ENCODE peak calls at places on chromosomes 13 and 19, in five cellular contexts. One of them, this sample, is unnamed.

GRCh38 chr19:43798546-43799409 is 3.5 kb downstream of the LYPD5 start:
- DNase-seq in fibroblast of lung: peak
- DNase-seq in upper lobe of left lung: peak
- DNase-seq in cardiac fibroblast: peak
- DNase-seq in omental fat pad: no peak
- DNase-seq in this sample: no peak

GRCh38 chr13:36362251-36362650 is 16.1 kb upstream of the SPART start:
- DNase-seq in fibroblast of lung: peak
- DNase-seq in upper lobe of left lung: no peak
- DNase-seq in cardiac fibroblast: peak
- DNase-seq in omental fat pad: no peak
- DNase-seq in this sample: no peak

GRCh38 chr19:10718205-10719196 is 622 bp downstream of the DNM2 start:
- DNase-seq in fibroblast of lung: peak
- DNase-seq in upper lobe of left lung: peak
- DNase-seq in cardiac fibroblast: peak
- DNase-seq in omental fat pad: no peak
- DNase-seq in this sample: peak

GRCh38 chr13:46622918-46623256 is 69.9 kb downstream of the LRCH1 start:
- DNase-seq in fibroblast of lung: peak
- DNase-seq in upper lobe of left lung: no peak
- DNase-seq in cardiac fibroblast: peak
- DNase-seq in omental fat pad: no peak
- DNase-seq in this sample: no peak

GRCh38 chr13:29165840-29166239 is 345.7 kb downstream of the MTUS2 start:
- DNase-seq in fibroblast of lung: peak
- DNase-seq in upper lobe of left lung: no peak
- DNase-seq in cardiac fibroblast: peak
- DNase-seq in omental fat pad: no peak
- DNase-seq in this sample: no peak

GRCh38 chr13:96771501-96772367 is 222.5 kb downstream of the OXGR1 start:
- DNase-seq in fibroblast of lung: no peak
- DNase-seq in upper lobe of left lung: no peak
- DNase-seq in cardiac fibroblast: no peak
- DNase-seq in omental fat pad: no peak
- DNase-seq in this sample: no peak

GRCh38 chr13:23380534-23380933 is 53.0 kb downstream of the SACS start:
- DNase-seq in fibroblast of lung: peak
- DNase-seq in upper lobe of left lung: no peak
- DNase-seq in cardiac fibroblast: peak
- DNase-seq in omental fat pad: no peak
- DNase-seq in this sample: no peak

GRCh38 chr13:26423634-26424033 is 133.8 kb upstream of the WASF3 start:
- DNase-seq in fibroblast of lung: peak
- DNase-seq in upper lobe of left lung: no peak
- DNase-seq in cardiac fibroblast: peak
- DNase-seq in omental fat pad: no peak
- DNase-seq in this sample: no peak

GRCh38 chr13:41678320-41678719 is 221.0 kb downstream of the RGCC start:
- DNase-seq in fibroblast of lung: peak
- DNase-seq in upper lobe of left lung: no peak
- DNase-seq in cardiac fibroblast: peak
- DNase-seq in omental fat pad: no peak
- DNase-seq in this sample: no peak

GRCh38 chr13:41563501-41564001 is 106.2 kb downstream of the RGCC start:
- DNase-seq in fibroblast of lung: peak
- DNase-seq in upper lobe of left lung: no peak
- DNase-seq in cardiac fibroblast: peak
- DNase-seq in omental fat pad: no peak
- DNase-seq in this sample: no peak

GRCh38 chr13:64130600-64130999 is 2715.0 kb upstream of the PCDH20 start:
- DNase-seq in fibroblast of lung: no peak
- DNase-seq in upper lobe of left lung: no peak
- DNase-seq in cardiac fibroblast: peak
- DNase-seq in omental fat pad: no peak
- DNase-seq in this sample: no peak

GRCh38 chr13:93861818-93862217 is 617.7 kb downstream of the DCT start:
- DNase-seq in fibroblast of lung: peak
- DNase-seq in upper lobe of left lung: no peak
- DNase-seq in cardiac fibroblast: peak
- DNase-seq in omental fat pad: no peak
- DNase-seq in this sample: no peak

GRCh38 chr19:29495971-29496441 is 29.8 kb upstream of the VSTM2B start:
- DNase-seq in fibroblast of lung: no peak
- DNase-seq in upper lobe of left lung: no peak
- DNase-seq in cardiac fibroblast: no peak
- DNase-seq in omental fat pad: no peak
- DNase-seq in this sample: peak

GRCh38 chr13:110734561-110734960 is 21.1 kb downstream of the ING1 start:
- DNase-seq in fibroblast of lung: no peak
- DNase-seq in upper lobe of left lung: no peak
- DNase-seq in cardiac fibroblast: no peak
- DNase-seq in omental fat pad: no peak
- DNase-seq in this sample: no peak

GRCh38 chr19:18444513-18444912 is 6.6 kb upstream of the ISYNA1 start:
- DNase-seq in fibroblast of lung: no peak
- DNase-seq in upper lobe of left lung: peak
- DNase-seq in cardiac fibroblast: no peak
- DNase-seq in omental fat pad: no peak
- DNase-seq in this sample: no peak

GRCh38 chr19:2887391-2887914 is 13.3 kb upstream of the ZNF57 start:
- DNase-seq in fibroblast of lung: peak
- DNase-seq in upper lobe of left lung: no peak
- DNase-seq in cardiac fibroblast: peak
- DNase-seq in omental fat pad: no peak
- DNase-seq in this sample: no peak

GRCh38 chr19:49432141-49433073 is 7.2 kb downstream of the GFY start:
- DNase-seq in fibroblast of lung: no peak
- DNase-seq in upper lobe of left lung: no peak
- DNase-seq in cardiac fibroblast: no peak
- DNase-seq in omental fat pad: no peak
- DNase-seq in this sample: no peak

GRCh38 chr19:49428547-49429451 is 3.6 kb downstream of the GFY start:
- DNase-seq in fibroblast of lung: no peak
- DNase-seq in upper lobe of left lung: no peak
- DNase-seq in cardiac fibroblast: no peak
- DNase-seq in omental fat pad: no peak
- DNase-seq in this sample: no peak

GRCh38 chr19:49430172-49430677 is 5.0 kb downstream of the GFY start:
- DNase-seq in fibroblast of lung: no peak
- DNase-seq in upper lobe of left lung: no peak
- DNase-seq in cardiac fibroblast: no peak
- DNase-seq in omental fat pad: no peak
- DNase-seq in this sample: no peak

GRCh38 chr19:49431330-49431749 is 6.2 kb downstream of the GFY start:
- DNase-seq in fibroblast of lung: no peak
- DNase-seq in upper lobe of left lung: no peak
- DNase-seq in cardiac fibroblast: no peak
- DNase-seq in omental fat pad: no peak
- DNase-seq in this sample: no peak

GRCh38 chr19:49430678-49431329 is 5.6 kb downstream of the GFY start:
- DNase-seq in fibroblast of lung: no peak
- DNase-seq in upper lobe of left lung: no peak
- DNase-seq in cardiac fibroblast: no peak
- DNase-seq in omental fat pad: no peak
- DNase-seq in this sample: no peak
- TF ChIP-seq CTCF in fibroblast of lung: no peak
- TF ChIP-seq CTCF in upper lobe of left lung: no peak
- TF ChIP-seq CTCF in cardiac fibroblast: peak
- TF ChIP-seq CTCF in omental fat pad: no peak
- TF ChIP-seq CTCF in this sample: no peak

DNA sequence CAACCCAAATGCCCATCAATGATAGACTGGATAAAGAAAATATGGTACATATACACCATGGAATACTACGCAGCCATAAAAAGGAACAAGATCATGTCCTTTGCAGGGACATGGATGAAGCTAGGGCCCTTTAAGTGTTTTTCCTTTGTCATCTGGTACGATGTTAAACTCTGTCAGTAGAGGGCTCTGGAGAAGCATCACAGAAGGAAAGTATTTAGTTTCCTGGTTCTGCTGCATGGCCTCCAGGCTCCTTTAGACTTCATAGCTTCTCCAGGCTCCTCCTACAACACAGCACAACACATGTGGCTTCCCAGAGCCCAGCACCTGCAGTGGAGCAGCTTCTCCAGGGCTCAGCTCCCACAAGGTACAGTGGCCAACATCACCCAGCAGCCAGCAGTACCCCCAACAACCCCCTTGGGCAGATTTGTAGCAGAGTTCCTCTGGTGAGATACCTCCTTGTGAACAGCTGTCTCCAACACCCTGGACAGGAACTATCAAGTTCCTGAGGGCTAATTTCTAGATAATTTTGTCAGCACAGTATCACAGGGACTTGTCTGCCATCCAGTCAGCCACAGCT is 63.4 kb downstream of the KCTD12 start:
- DNase-seq in fibroblast of lung: peak
- DNase-seq in upper lobe of left lung: no peak
- DNase-seq in cardiac fibroblast: peak
- DNase-seq in omental fat pad: no peak
- DNase-seq in this sample: no peak
- TF ChIP-seq CTCF in fibroblast of lung: peak
- TF ChIP-seq CTCF in upper lobe of left lung: peak
- TF ChIP-seq CTCF in cardiac fibroblast: peak
- TF ChIP-seq CTCF in omental fat pad: no peak
- TF ChIP-seq CTCF in this sample: no peak

GRCh38 chr19:40285353-40286234 is 449 bp upstream of the AKT2 start:
- DNase-seq in fibroblast of lung: peak
- DNase-seq in upper lobe of left lung: peak
- DNase-seq in cardiac fibroblast: peak
- DNase-seq in omental fat pad: peak
- DNase-seq in this sample: peak
- TF ChIP-seq CTCF in fibroblast of lung: no peak
- TF ChIP-seq CTCF in upper lobe of left lung: no peak
- TF ChIP-seq CTCF in cardiac fibroblast: no peak
- TF ChIP-seq CTCF in omental fat pad: no peak
- TF ChIP-seq CTCF in this sample: no peak

GRCh38 chr13:51449018-51449417 is 3.8 kb downstream of the INTS6 start:
- DNase-seq in fibroblast of lung: no peak
- DNase-seq in upper lobe of left lung: no peak
- DNase-seq in cardiac fibroblast: no peak
- DNase-seq in omental fat pad: no peak
- DNase-seq in this sample: no peak

GRCh38 chr13:51444922-51445321 is 7.9 kb downstream of the INTS6 start:
- DNase-seq in fibroblast of lung: peak
- DNase-seq in upper lobe of left lung: no peak
- DNase-seq in cardiac fibroblast: peak
- DNase-seq in omental fat pad: no peak
- DNase-seq in this sample: no peak
- TF ChIP-seq CTCF in fibroblast of lung: peak
- TF ChIP-seq CTCF in upper lobe of left lung: no peak
- TF ChIP-seq CTCF in cardiac fibroblast: no peak
- TF ChIP-seq CTCF in omental fat pad: no peak
- TF ChIP-seq CTCF in this sample: no peak

GRCh38 chr19:6414793-6415591 is 9.6 kb downstream of the KHSRP start:
- DNase-seq in fibroblast of lung: no peak
- DNase-seq in upper lobe of left lung: peak
- DNase-seq in cardiac fibroblast: no peak
- DNase-seq in omental fat pad: no peak
- DNase-seq in this sample: no peak

GRCh38 chr19:6409346-6409745 is 15.3 kb downstream of the KHSRP start:
- DNase-seq in fibroblast of lung: no peak
- DNase-seq in upper lobe of left lung: no peak
- DNase-seq in cardiac fibroblast: no peak
- DNase-seq in omental fat pad: no peak
- DNase-seq in this sample: no peak

GRCh38 chr19:6414033-6414643 is 10.5 kb downstream of the KHSRP start:
- DNase-seq in fibroblast of lung: no peak
- DNase-seq in upper lobe of left lung: peak
- DNase-seq in cardiac fibroblast: no peak
- DNase-seq in omental fat pad: no peak
- DNase-seq in this sample: no peak

GRCh38 chr19:6413291-6413690 is 11.3 kb downstream of the KHSRP start:
- DNase-seq in fibroblast of lung: no peak
- DNase-seq in upper lobe of left lung: peak
- DNase-seq in cardiac fibroblast: no peak
- DNase-seq in omental fat pad: no peak
- DNase-seq in this sample: no peak

GRCh38 chr19:6412111-6412999 is 12.3 kb downstream of the KHSRP start:
- DNase-seq in fibroblast of lung: no peak
- DNase-seq in upper lobe of left lung: no peak
- DNase-seq in cardiac fibroblast: peak
- DNase-seq in omental fat pad: no peak
- DNase-seq in this sample: no peak
- TF ChIP-seq CTCF in fibroblast of lung: peak
- TF ChIP-seq CTCF in upper lobe of left lung: peak
- TF ChIP-seq CTCF in cardiac fibroblast: peak
- TF ChIP-seq CTCF in omental fat pad: no peak
- TF ChIP-seq CTCF in this sample: peak

DNA sequence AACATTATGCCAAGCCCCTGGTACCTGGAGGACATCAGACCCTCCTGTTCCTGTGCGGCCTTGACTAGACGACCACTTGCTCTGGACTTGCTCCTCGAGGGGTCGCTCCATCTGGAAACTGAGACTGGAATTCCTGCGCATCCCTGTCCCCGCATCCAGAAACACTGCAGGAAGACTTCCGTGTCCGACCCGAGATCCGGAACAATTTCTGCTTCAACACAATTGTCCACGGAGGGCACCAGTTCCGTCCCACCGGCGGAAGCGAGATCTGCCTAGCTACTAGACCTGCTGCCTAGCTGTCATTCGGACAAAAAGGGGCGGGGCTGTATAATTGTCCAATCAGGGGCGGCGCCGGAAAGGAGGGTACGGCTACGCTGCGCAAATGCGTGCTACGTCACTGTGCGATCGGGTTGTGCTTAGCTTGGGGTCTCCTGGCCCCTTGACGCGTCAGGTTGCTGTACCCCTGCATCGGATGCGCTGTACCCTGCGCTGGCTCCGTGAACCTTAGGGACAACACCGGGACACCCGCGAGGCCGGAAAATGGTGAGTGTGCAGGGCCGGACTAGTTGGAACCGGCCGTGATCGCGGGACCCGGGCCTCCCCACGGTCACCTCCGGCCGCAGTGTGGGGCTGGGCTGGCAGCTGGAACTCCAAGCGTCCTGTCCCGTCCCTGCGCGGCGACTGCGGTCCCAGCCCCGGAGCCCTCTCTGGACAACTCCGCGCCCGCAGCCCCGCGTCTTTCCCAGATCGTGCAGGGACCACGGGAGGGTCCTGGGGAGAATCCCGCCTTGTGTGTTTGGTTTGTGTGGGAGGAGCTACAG is at the start of the genes ZNF490 and ZNF791:
- DNase-seq in fibroblast of lung: peak
- DNase-seq in upper lobe of left lung: peak
- DNase-seq in cardiac fibroblast: peak
- DNase-seq in omental fat pad: peak
- DNase-seq in this sample: peak
- TF ChIP-seq CTCF in fibroblast of lung: no peak
- TF ChIP-seq CTCF in upper lobe of left lung: no peak
- TF ChIP-seq CTCF in cardiac fibroblast: no peak
- TF ChIP-seq CTCF in omental fat pad: no peak
- TF ChIP-seq CTCF in this sample: no peak

DNA sequence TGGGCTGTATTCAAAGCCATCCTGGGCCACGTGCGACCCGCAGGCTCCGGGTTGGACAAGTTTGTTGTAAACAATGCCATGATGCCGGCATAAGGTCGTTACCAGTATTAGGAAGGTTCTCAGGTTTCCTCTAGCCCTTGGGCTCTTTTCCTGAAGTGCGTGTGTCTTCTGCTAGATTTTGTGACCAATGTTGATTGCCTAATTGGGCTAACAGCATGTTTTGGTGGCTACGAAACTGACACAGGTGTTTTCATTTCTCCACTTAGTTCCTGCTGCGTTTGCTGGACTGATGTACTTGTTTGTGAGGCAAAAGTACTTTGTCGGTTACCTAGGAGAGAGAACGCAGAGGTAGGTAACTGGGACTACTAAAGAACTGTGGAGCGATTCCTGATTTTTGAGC is 20.3 kb downstream of the ALOX5AP start:
- DNase-seq in fibroblast of lung: no peak
- DNase-seq in upper lobe of left lung: peak
- DNase-seq in cardiac fibroblast: no peak
- DNase-seq in omental fat pad: no peak
- DNase-seq in this sample: no peak
- TF ChIP-seq CTCF in fibroblast of lung: no peak
- TF ChIP-seq CTCF in upper lobe of left lung: no peak
- TF ChIP-seq CTCF in cardiac fibroblast: no peak
- TF ChIP-seq CTCF in omental fat pad: no peak
- TF ChIP-seq CTCF in this sample: no peak